ENCODE peak calls at places on chromosome 1, in six cellular contexts. One of them, this sample, is unnamed.

GRCh38 chr1:25810341-25811299 is 9.1 kb upstream of the MTFR1L start:
- DNase-seq in fibroblast of mammary gland: peak; percentile 48
- DNase-seq in thoracic aorta: no peak
- DNase-seq in BJ: no peak
- DNase-seq in HFF-Myc: no peak
- DNase-seq in astrocyte of the spinal cord: peak; percentile 35
- DNase-seq in this sample: no peak

GRCh38 chr1:32195972-32196823 is 4.2 kb upstream of the CCDC28B start:
- DNase-seq in fibroblast of mammary gland: peak; percentile 54
- DNase-seq in thoracic aorta: no peak
- DNase-seq in BJ: no peak
- DNase-seq in HFF-Myc: no peak
- DNase-seq in astrocyte of the spinal cord: peak; percentile 38
- DNase-seq in this sample: no peak

GRCh38 chr1:12177156-12177998 is 10.6 kb downstream of the TNFRSF1B start:
- DNase-seq in fibroblast of mammary gland: no peak
- DNase-seq in thoracic aorta: no peak
- DNase-seq in BJ: no peak
- DNase-seq in HFF-Myc: no peak
- DNase-seq in astrocyte of the spinal cord: no peak
- DNase-seq in this sample: no peak

GRCh38 chr1:19765623-19766022 is 34.1 kb downstream of the TMCO4 start:
- DNase-seq in fibroblast of mammary gland: peak; percentile 91
- DNase-seq in thoracic aorta: no peak
- DNase-seq in BJ: peak; percentile 76
- DNase-seq in HFF-Myc: peak; percentile 77
- DNase-seq in astrocyte of the spinal cord: peak; percentile 95
- DNase-seq in this sample: peak; percentile 80

GRCh38 chr1:35571263-35571662 is 1.9 kb upstream of the TFAP2E start:
- DNase-seq in fibroblast of mammary gland: no peak
- DNase-seq in thoracic aorta: no peak
- DNase-seq in BJ: no peak
- DNase-seq in HFF-Myc: no peak
- DNase-seq in astrocyte of the spinal cord: no peak
- DNase-seq in this sample: no peak

GRCh38 chr1:35577071-35577998 is 4.2 kb downstream of the TFAP2E start:
- DNase-seq in fibroblast of mammary gland: peak; percentile 18
- DNase-seq in thoracic aorta: no peak
- DNase-seq in BJ: no peak
- DNase-seq in HFF-Myc: no peak
- DNase-seq in astrocyte of the spinal cord: no peak
- DNase-seq in this sample: no peak

GRCh38 chr1:15260418-15261154 is 13.6 kb downstream of the FHAD1 start:
- DNase-seq in fibroblast of mammary gland: peak; percentile 51
- DNase-seq in thoracic aorta: no peak
- DNase-seq in BJ: no peak
- DNase-seq in HFF-Myc: no peak
- DNase-seq in astrocyte of the spinal cord: peak; percentile 24
- DNase-seq in this sample: no peak

GRCh38 chr1:91428182-91428798 is 23.7 kb upstream of the HFM1 start:
- DNase-seq in fibroblast of mammary gland: no peak
- DNase-seq in thoracic aorta: no peak
- DNase-seq in BJ: no peak
- DNase-seq in HFF-Myc: no peak
- DNase-seq in astrocyte of the spinal cord: no peak
- DNase-seq in this sample: no peak

GRCh38 chr1:202286622-202287097 is 55.1 kb downstream of the UBE2T start:
- DNase-seq in fibroblast of mammary gland: peak; percentile 63
- DNase-seq in thoracic aorta: peak; percentile 45
- DNase-seq in BJ: peak; percentile 54
- DNase-seq in HFF-Myc: peak; percentile 44
- DNase-seq in astrocyte of the spinal cord: peak; percentile 38
- DNase-seq in this sample: no peak

GRCh38 chr1:203480525-203481084 is 5.0 kb downstream of the PRELP start:
- DNase-seq in fibroblast of mammary gland: peak; percentile 79
- DNase-seq in thoracic aorta: peak; percentile 65
- DNase-seq in BJ: peak; percentile 96
- DNase-seq in HFF-Myc: peak; percentile 43
- DNase-seq in astrocyte of the spinal cord: peak; percentile 60
- DNase-seq in this sample: peak; percentile 86

GRCh38 chr1:150552692-150553278 is 3.6 kb downstream of the ADAMTSL4 start:
- DNase-seq in fibroblast of mammary gland: no peak
- DNase-seq in thoracic aorta: no peak
- DNase-seq in BJ: no peak
- DNase-seq in HFF-Myc: no peak
- DNase-seq in astrocyte of the spinal cord: no peak
- DNase-seq in this sample: no peak

GRCh38 chr1:51518730-51519047 is 377 bp downstream of the EPS15 start:
- DNase-seq in fibroblast of mammary gland: no peak
- DNase-seq in thoracic aorta: no peak
- DNase-seq in BJ: no peak
- DNase-seq in HFF-Myc: no peak
- DNase-seq in astrocyte of the spinal cord: no peak
- DNase-seq in this sample: no peak

GRCh38 chr1:232686346-232686745 is 56.4 kb upstream of the SIPA1L2 start:
- DNase-seq in fibroblast of mammary gland: peak; percentile 38
- DNase-seq in thoracic aorta: no peak
- DNase-seq in BJ: no peak
- DNase-seq in HFF-Myc: no peak
- DNase-seq in astrocyte of the spinal cord: no peak
- DNase-seq in this sample: no peak

GRCh38 chr1:204377800-204378608 is 18.3 kb upstream of the PLEKHA6 start:
- DNase-seq in fibroblast of mammary gland: no peak
- DNase-seq in thoracic aorta: no peak
- DNase-seq in BJ: no peak
- DNase-seq in HFF-Myc: no peak
- DNase-seq in astrocyte of the spinal cord: no peak
- DNase-seq in this sample: no peak

GRCh38 chr1:160519542-160520435 is 3.3 kb downstream of the SLAMF6 start:
- DNase-seq in fibroblast of mammary gland: no peak
- DNase-seq in thoracic aorta: no peak
- DNase-seq in BJ: no peak
- DNase-seq in HFF-Myc: no peak
- DNase-seq in astrocyte of the spinal cord: no peak
- DNase-seq in this sample: no peak

GRCh38 chr1:156140879-156141707 is 12.3 kb upstream of the SEMA4A start:
- DNase-seq in fibroblast of mammary gland: peak; percentile 53
- DNase-seq in thoracic aorta: no peak
- DNase-seq in BJ: no peak
- DNase-seq in HFF-Myc: no peak
- DNase-seq in astrocyte of the spinal cord: no peak
- DNase-seq in this sample: no peak

GRCh38 chr1:156104861-156105546 is 9.5 kb upstream of the LMNA start:
- DNase-seq in fibroblast of mammary gland: peak; percentile 70
- DNase-seq in thoracic aorta: no peak
- DNase-seq in BJ: no peak
- DNase-seq in HFF-Myc: no peak
- DNase-seq in astrocyte of the spinal cord: no peak
- DNase-seq in this sample: no peak

GRCh38 chr1:47416319-47417128 is 439 bp downstream of the FOXE3 start:
- DNase-seq in fibroblast of mammary gland: no peak
- DNase-seq in thoracic aorta: no peak
- DNase-seq in BJ: no peak
- DNase-seq in HFF-Myc: no peak
- DNase-seq in astrocyte of the spinal cord: no peak
- DNase-seq in this sample: no peak

GRCh38 chr1:47478090-47478489 is 40.2 kb downstream of the FOXD2 start:
- DNase-seq in fibroblast of mammary gland: no peak
- DNase-seq in thoracic aorta: no peak
- DNase-seq in BJ: no peak
- DNase-seq in HFF-Myc: no peak
- DNase-seq in astrocyte of the spinal cord: no peak
- DNase-seq in this sample: no peak

GRCh38 chr1:8374356-8374755 is 56.4 kb downstream of the SLC45A1 start:
- DNase-seq in fibroblast of mammary gland: peak; percentile 41
- DNase-seq in thoracic aorta: no peak
- DNase-seq in BJ: no peak
- DNase-seq in HFF-Myc: no peak
- DNase-seq in astrocyte of the spinal cord: no peak
- DNase-seq in this sample: no peak

GRCh38 chr1:201630582-201630981 is 91.7 kb downstream of the NAV1 start:
- DNase-seq in fibroblast of mammary gland: no peak
- DNase-seq in thoracic aorta: no peak
- DNase-seq in BJ: no peak
- DNase-seq in HFF-Myc: no peak
- DNase-seq in astrocyte of the spinal cord: no peak
- DNase-seq in this sample: no peak

GRCh38 chr1:185200889-185201288 is 43.9 kb downstream of the SWT1 start:
- DNase-seq in fibroblast of mammary gland: no peak
- DNase-seq in thoracic aorta: no peak
- DNase-seq in BJ: no peak
- DNase-seq in HFF-Myc: no peak
- DNase-seq in astrocyte of the spinal cord: no peak
- DNase-seq in this sample: no peak

GRCh38 chr1:60255565-60255964 is 182.0 kb upstream of the C1orf87 start:
- DNase-seq in fibroblast of mammary gland: peak; percentile 55
- DNase-seq in thoracic aorta: no peak
- DNase-seq in BJ: no peak
- DNase-seq in HFF-Myc: no peak
- DNase-seq in astrocyte of the spinal cord: peak; percentile 19
- DNase-seq in this sample: no peak

GRCh38 chr1:73860421-73860950 is 337.5 kb downstream of the LRRIQ3 start:
- DNase-seq in fibroblast of mammary gland: no peak
- DNase-seq in thoracic aorta: no peak
- DNase-seq in BJ: no peak
- DNase-seq in HFF-Myc: no peak
- DNase-seq in astrocyte of the spinal cord: no peak
- DNase-seq in this sample: no peak

GRCh38 chr1:50704126-50704525 is 255.9 kb downstream of the FAF1 start:
- DNase-seq in fibroblast of mammary gland: peak; percentile 41
- DNase-seq in thoracic aorta: no peak
- DNase-seq in BJ: no peak
- DNase-seq in HFF-Myc: peak; percentile 6
- DNase-seq in astrocyte of the spinal cord: peak; percentile 45
- DNase-seq in this sample: no peak

GRCh38 chr1:230292739-230293720 is 133.1 kb downstream of the PGBD5 start:
- DNase-seq in fibroblast of mammary gland: no peak
- DNase-seq in thoracic aorta: no peak
- DNase-seq in BJ: no peak
- DNase-seq in HFF-Myc: no peak
- DNase-seq in astrocyte of the spinal cord: no peak
- DNase-seq in this sample: no peak

GRCh38 chr1:42136466-42136865 is 16.7 kb upstream of the GUCA2B start:
- DNase-seq in fibroblast of mammary gland: no peak
- DNase-seq in thoracic aorta: no peak
- DNase-seq in BJ: no peak
- DNase-seq in HFF-Myc: no peak
- DNase-seq in astrocyte of the spinal cord: no peak
- DNase-seq in this sample: no peak

GRCh38 chr1:156839426-156840109 is 19.3 kb downstream of the INSRR start:
- DNase-seq in fibroblast of mammary gland: no peak
- DNase-seq in thoracic aorta: no peak
- DNase-seq in BJ: no peak
- DNase-seq in HFF-Myc: no peak
- DNase-seq in astrocyte of the spinal cord: no peak
- DNase-seq in this sample: no peak

GRCh38 chr1:245537992-245538391 is 383.2 kb downstream of the KIF26B start:
- DNase-seq in fibroblast of mammary gland: peak; percentile 64
- DNase-seq in thoracic aorta: no peak
- DNase-seq in BJ: no peak
- DNase-seq in HFF-Myc: no peak
- DNase-seq in astrocyte of the spinal cord: peak; percentile 23
- DNase-seq in this sample: peak; percentile 29

GRCh38 chr1:154745286-154745731 is 124.8 kb downstream of the KCNN3 start:
- DNase-seq in fibroblast of mammary gland: no peak
- DNase-seq in thoracic aorta: no peak
- DNase-seq in BJ: no peak
- DNase-seq in HFF-Myc: no peak
- DNase-seq in astrocyte of the spinal cord: no peak
- DNase-seq in this sample: no peak

GRCh38 chr1:63063367-63063766 is 259.0 kb upstream of the FOXD3 start:
- DNase-seq in fibroblast of mammary gland: no peak
- DNase-seq in thoracic aorta: no peak
- DNase-seq in BJ: no peak
- DNase-seq in HFF-Myc: no peak
- DNase-seq in astrocyte of the spinal cord: no peak
- DNase-seq in this sample: no peak
- TF ChIP-seq CTCF in fibroblast of mammary gland: peak; percentile 11
- TF ChIP-seq CTCF in thoracic aorta: no peak
- TF ChIP-seq CTCF in BJ: no peak
- TF ChIP-seq CTCF in HFF-Myc: no peak
- TF ChIP-seq CTCF in astrocyte of the spinal cord: no peak
- TF ChIP-seq CTCF in this sample: no peak

GRCh38 chr1:153670859-153671622 is at the start of gene ILF2:
- DNase-seq in fibroblast of mammary gland: peak; percentile 100
- DNase-seq in thoracic aorta: peak; percentile 90
- DNase-seq in BJ: peak; percentile 100
- DNase-seq in HFF-Myc: peak; percentile 100
- DNase-seq in astrocyte of the spinal cord: peak; percentile 100
- DNase-seq in this sample: peak; percentile 100
- TF ChIP-seq CTCF in fibroblast of mammary gland: peak; percentile 24
- TF ChIP-seq CTCF in thoracic aorta: no peak
- TF ChIP-seq CTCF in BJ: no peak
- TF ChIP-seq CTCF in HFF-Myc: no peak
- TF ChIP-seq CTCF in astrocyte of the spinal cord: no peak
- TF ChIP-seq CTCF in this sample: no peak

GRCh38 chr1:6975991-6976390 is 190.7 kb downstream of the CAMTA1 start:
- DNase-seq in fibroblast of mammary gland: no peak
- DNase-seq in thoracic aorta: no peak
- DNase-seq in BJ: no peak
- DNase-seq in HFF-Myc: no peak
- DNase-seq in astrocyte of the spinal cord: no peak
- DNase-seq in this sample: no peak
- TF ChIP-seq CTCF in fibroblast of mammary gland: no peak
- TF ChIP-seq CTCF in thoracic aorta: no peak
- TF ChIP-seq CTCF in BJ: no peak
- TF ChIP-seq CTCF in HFF-Myc: no peak
- TF ChIP-seq CTCF in astrocyte of the spinal cord: no peak
- TF ChIP-seq CTCF in this sample: no peak

GRCh38 chr1:100834779-100835645 is 59.6 kb downstream of the EXTL2 start:
- DNase-seq in fibroblast of mammary gland: peak; percentile 40
- DNase-seq in thoracic aorta: no peak
- DNase-seq in BJ: no peak
- DNase-seq in HFF-Myc: peak; percentile 21
- DNase-seq in astrocyte of the spinal cord: no peak
- DNase-seq in this sample: no peak
- TF ChIP-seq CTCF in fibroblast of mammary gland: peak; percentile 50
- TF ChIP-seq CTCF in thoracic aorta: no peak
- TF ChIP-seq CTCF in BJ: peak; percentile 44
- TF ChIP-seq CTCF in HFF-Myc: peak; percentile 60
- TF ChIP-seq CTCF in astrocyte of the spinal cord: peak; percentile 39
- TF ChIP-seq CTCF in this sample: peak; percentile 14

DNA sequence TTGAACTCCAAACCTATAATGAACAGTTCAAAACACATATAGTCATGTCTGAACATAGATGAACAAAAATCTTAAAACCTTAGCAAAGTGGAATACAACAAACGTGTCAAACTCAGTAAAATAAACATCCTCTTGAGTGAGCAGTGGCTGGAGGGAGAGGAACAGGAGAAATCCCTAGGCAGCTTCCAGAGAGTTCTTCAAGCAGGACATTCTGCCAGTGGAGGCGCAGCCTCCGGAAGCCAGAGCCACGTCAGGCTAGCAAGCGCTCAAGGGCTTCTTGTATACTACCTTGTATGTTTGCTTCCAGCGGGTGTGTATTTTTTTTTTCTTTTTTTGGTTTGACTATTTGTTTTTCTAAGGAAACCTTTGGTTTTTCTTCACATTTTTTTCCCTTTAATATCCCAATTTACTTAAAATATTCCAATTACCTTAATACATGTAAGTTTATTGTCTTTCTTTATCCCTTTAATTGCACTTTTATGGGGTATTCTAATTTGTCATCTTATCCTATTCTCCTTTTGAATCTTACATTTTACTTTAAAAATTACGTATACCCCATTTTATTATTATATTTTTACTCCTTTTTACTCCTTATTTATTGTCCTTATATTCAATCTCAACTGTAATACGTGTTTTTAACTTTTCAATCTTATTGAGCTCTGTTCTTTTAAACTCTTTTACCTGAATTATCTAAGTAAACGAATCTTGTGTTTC is 42.0 kb downstream of the COLGALT2 start:
- DNase-seq in fibroblast of mammary gland: no peak
- DNase-seq in thoracic aorta: no peak
- DNase-seq in BJ: no peak
- DNase-seq in HFF-Myc: no peak
- DNase-seq in astrocyte of the spinal cord: no peak
- DNase-seq in this sample: no peak
- TF ChIP-seq CTCF in fibroblast of mammary gland: no peak
- TF ChIP-seq CTCF in thoracic aorta: no peak
- TF ChIP-seq CTCF in BJ: no peak
- TF ChIP-seq CTCF in HFF-Myc: no peak
- TF ChIP-seq CTCF in astrocyte of the spinal cord: no peak
- TF ChIP-seq CTCF in this sample: no peak

This sample was measured in AG09309.